ENCODE peak calls at places on chromosomes 5 and 9, in six cellular contexts. A is psoas muscle, X is colonic mucosa, W is tibial artery, C is stomach, V is small intestine. B is an unnamed sample. For H3K4me1 and H3K27me3, the result is how much of the 10 kb centered on the place peaks cover.

GRCh38 chr5:53963958-53964357 is 346.4 kb downstream of the ARL15 start:
- DNase-seq in A (no peak), X (no peak), W (no peak), C (no peak), V (no peak), B (no peak)

GRCh38 chr9:92048924-92049625 is 66.1 kb downstream of the SPTLC1 start:
- DNase-seq in A (no peak), X (no peak), W (no peak), C (no peak), V (no peak), B (no peak)

GRCh38 chr5:134874831-134875655 is 872 bp downstream of the TXNDC15 start:
- DNase-seq in A (peak), X (peak), W (peak), C (peak), V (peak), B (peak)

GRCh38 chr5:74400067-74400466 is 240.5 kb downstream of the ENC1 start:
- DNase-seq in A (no peak), X (no peak), W (no peak), C (peak), V (peak), B (no peak)

GRCh38 chr5:2729189-2729588 is 22.3 kb downstream of the IRX2 start:
- DNase-seq in A (no peak), X (no peak), W (no peak), C (no peak), V (no peak), B (no peak)

GRCh38 chr9:71355884-71356283 is 234.5 kb upstream of the TRPM3 start:
- DNase-seq in A (no peak), X (no peak), W (no peak), C (no peak), V (no peak), B (no peak)

GRCh38 chr9:16191691-16192402 is 639.0 kb downstream of the CCDC171 start:
- DNase-seq in A (peak), X (peak), W (peak), C (peak), V (peak), B (peak)

GRCh38 chr5:179129607-179130071 is 69.5 kb downstream of the ZNF354C start:
- DNase-seq in A (no peak), X (no peak), W (no peak), C (no peak), V (no peak), B (no peak)

GRCh38 chr9:116055536-116055935 is 98.1 kb upstream of the PAPPA start:
- DNase-seq in A (no peak), X (no peak), W (no peak), C (no peak), V (no peak), B (no peak)

GRCh38 chr5:171899792-171900191 is 106.6 kb downstream of the FBXW11 start:
- DNase-seq in A (no peak), X (no peak), W (no peak), C (no peak), V (no peak), B (no peak)

GRCh38 chr9:129609486-129610192 is 11.3 kb downstream of the C9orf50 start:
- DNase-seq in A (no peak), X (peak), W (peak), C (peak), V (peak), B (no peak)
- H3K27ac ChIP-seq in A (peak), X (peak), W (peak), C (peak), V (peak), B (no peak)

DNA sequence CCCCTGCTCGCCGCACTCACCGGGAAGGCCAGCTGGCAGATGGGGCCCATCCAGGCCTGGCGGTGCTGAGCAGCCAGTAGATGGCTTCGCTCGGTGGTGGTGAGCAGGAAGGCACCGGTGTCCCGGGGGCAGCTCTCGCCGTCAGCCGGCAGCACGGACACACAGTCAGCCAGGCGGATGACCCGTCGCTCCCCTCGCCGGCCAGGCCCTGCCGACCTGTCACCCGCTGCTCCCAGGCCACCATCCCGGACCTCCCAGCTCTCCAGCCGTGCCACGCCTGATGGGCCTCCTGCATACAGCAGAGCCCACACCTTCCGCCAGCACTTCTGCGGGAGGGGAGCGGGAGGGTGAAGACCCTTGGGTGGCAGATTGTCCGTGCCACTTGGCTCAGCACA is 1.4 kb downstream of the DOK3 start:
- DNase-seq in A (no peak), X (no peak), W (no peak), C (no peak), V (no peak), B (no peak)
- H3K4me1 ChIP-seq in A (under half), X (under half), W (under half), C (under half), V (under half), B (under half)

DNA sequence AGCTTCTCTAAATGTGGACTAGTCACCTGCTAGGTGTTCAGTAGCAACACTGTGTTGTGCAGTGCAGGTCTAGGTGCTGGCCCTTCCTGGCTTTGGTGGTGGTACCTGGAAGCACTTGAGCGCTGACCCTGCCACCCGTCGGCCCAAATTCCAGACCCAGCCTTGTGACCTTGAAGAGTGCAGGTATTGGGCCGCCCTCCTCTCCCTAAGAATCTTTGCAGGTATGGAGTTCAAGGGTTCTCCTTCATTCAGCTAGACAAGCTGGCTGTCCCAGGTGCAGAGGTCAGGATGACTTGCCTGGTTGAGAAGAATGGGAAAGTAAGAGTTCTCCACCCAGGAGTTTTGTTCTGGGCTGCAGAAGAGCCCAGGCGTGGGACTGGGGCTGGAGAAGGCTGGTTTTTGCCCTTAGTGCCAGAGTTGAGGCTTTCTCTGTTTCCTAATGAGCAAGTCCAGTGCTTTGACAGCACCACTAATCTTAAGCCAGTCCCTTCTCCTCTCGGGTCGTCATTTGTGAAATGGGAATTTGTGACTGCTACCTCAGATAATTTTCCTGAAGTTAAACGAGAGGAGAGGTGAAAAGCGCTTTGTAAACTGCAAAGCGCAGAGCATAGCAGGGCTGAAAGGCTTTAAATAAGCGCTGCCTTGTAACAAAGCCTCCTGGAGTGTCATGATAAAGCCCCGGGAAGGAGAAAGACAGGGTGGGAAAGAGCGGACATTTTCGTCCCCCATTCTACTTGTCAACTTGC is 4.0 kb downstream of the FOXE1 start:
- DNase-seq in A (no peak), X (no peak), W (no peak), C (no peak), V (no peak), B (no peak)
- H3K27me3 ChIP-seq in A (half or more), X (half or more), W (half or more), C (half or more), V (half or more), B (half or more)

GRCh38 chr5:72107874-72108199 is 562 bp downstream of the MAP1B start:
- DNase-seq in A (peak), X (no peak), W (no peak), C (no peak), V (no peak), B (peak)
- H3K27ac ChIP-seq in A (peak), X (peak), W (peak), C (peak), V (peak), B (no peak)

DNA sequence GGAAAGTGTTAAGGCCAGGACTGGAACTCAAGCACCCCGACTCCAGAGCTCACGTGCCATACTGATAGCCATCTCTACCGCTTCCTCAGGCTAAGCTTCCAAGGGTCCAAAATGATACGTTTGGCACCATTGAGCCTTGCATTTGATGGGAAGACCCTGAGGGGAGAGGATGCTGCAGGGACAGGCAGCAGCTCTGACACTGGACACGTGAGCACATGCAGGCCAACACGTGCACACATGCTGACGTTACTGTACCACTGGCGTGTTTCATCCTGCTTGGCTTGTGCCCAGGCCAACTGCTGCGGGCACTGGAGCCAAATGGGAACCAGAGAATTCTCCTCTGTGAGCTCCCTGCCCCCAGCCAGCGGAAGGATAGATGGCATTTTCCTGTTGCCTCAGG is 5.2 kb downstream of the FAT2 start:
- DNase-seq in A (peak), X (no peak), W (no peak), C (no peak), V (no peak), B (peak)
- H3K4me1 ChIP-seq in A (under half), X (under half), W (under half), C (under half), V (under half), B (half or more)

GRCh38 chr5:145980718-145981117 is 44.3 kb downstream of the SH3RF2 start:
- DNase-seq in A (no peak), X (no peak), W (no peak), C (no peak), V (peak), B (no peak)
- H3K27me3 ChIP-seq in A (under half), X (under half), W (under half), C (under half), V (under half), B (under half)

DNA sequence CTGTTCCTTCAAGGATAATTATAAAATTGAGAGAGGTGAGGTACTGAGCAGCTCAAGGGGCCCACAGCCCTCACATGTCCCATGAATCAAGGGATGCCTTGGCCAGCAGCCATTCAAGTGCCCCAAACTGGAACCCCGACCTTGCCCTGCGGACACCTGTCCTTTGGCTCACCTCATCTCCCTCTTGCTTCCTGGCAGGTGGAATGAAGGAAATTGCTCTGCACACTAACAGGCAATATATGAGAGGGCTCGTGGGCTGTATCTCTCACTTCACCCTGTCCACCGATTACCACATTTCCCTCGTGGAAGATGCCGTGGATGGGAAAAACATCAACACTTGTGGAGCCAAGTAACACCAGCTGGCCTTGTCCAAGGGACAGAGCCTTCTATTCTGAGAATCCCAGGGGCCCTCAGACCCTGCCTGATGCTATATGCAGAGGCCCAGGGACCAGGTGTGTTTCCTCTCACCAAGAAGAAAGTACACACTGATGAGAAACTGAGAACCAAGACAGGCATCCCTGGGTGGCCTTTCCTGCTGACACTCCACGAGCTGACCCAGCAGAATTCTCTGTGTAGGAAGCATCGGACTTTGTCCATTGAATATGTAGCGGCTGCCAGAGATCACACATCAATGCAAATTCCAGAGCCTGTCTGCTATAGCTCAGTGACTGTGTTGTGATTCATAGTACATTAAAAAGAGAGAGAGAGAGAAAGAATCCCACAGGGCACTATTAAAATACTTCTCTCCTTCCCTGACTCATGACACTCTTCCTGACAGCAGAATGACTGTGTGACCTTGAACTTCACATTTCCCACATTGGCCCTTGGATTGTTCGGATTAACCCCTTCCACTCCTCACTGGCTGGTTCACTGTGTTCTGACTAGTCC is 92.6 kb downstream of the LIFR start:
- DNase-seq in A (no peak), X (no peak), W (no peak), C (no peak), V (peak), B (peak)
- H3K27ac ChIP-seq in A (peak), X (no peak), W (peak), C (no peak), V (peak), B (no peak)

DNA sequence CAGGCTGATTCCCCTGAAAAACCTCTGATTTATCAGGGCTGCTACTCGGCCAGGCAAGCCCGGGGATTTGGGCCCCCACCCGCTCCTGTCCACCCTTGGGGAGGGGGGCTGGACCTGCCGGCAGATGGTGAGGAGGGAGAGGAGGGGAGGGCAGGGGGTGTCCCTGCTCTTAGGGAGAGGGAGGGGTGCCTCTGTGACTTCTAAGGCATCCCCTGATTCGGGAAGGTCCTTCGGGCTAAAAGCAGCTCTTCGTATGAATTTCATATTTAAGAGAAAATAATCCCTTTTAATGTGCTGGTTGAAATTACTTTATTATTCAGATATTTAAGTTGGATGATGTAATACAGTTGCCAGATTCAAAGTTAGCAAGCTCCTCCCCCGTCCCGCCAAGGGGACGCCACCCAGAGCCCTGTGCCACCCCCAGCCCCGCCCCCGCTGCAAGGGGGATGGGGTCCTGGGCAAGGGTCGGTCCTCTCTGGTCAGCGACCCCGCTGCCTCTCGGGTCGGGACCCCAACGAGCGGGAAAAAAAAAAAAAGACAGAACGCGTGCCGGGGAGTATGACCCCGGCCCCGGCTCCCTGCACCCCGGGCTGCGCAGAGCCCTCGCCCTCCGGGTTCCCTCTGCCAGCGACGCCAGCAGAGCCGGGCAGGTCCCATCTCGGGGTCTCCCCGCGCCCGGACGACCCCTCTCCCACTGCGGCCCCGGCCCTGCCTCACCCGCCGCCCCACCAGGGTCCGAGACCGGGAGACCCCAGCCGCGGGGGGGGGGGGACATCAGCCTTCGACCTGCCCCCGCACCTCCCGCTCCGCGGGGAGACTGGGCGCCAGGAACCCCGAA is 12.4 kb downstream of the LHX3 start:
- DNase-seq in A (no peak), X (no peak), W (no peak), C (no peak), V (no peak), B (no peak)
- H3K4me1 ChIP-seq in A (under half), X (under half), W (under half), C (under half), V (under half), B (under half)

GRCh38 chr9:97847474-97848236 is 5.4 kb upstream of the FOXE1 start:
- DNase-seq in A (no peak), X (no peak), W (no peak), C (no peak), V (no peak), B (no peak)

GRCh38 chr9:97848582-97849237 is 4.3 kb upstream of the FOXE1 start:
- DNase-seq in A (peak), X (no peak), W (peak), C (no peak), V (no peak), B (no peak)

GRCh38 chr9:97849980-97850379 is 3.0 kb upstream of the FOXE1 start:
- DNase-seq in A (no peak), X (no peak), W (no peak), C (no peak), V (no peak), B (no peak)

GRCh38 chr9:97846347-97846746 is 6.7 kb upstream of the FOXE1 start:
- DNase-seq in A (no peak), X (no peak), W (no peak), C (no peak), V (no peak), B (no peak)

DNA sequence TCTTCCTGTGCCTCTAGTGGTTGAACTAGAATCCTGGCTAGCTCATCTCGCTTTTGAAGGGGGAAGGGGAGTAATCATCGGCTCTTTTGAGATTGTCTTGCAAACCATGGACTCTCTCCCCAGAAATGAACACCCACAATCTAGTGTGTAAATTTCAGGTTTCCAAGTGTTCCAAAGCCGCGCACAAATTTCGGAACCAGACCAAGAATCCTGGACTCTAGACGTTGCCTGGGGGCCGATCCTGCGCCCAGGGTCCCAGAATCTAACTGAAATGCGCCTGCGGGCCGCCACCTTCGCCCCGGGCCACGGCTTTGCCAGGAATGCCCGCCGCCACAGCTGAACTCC is 4.8 kb upstream of the FOXE1 start:
- DNase-seq in A (no peak), X (no peak), W (no peak), C (no peak), V (no peak), B (no peak)
- H3K27me3 ChIP-seq in A (half or more), X (half or more), W (half or more), C (half or more), V (half or more), B (half or more)